ENCODE peak calls at places on chromosome 6, in five cellular contexts. U is amygdala; O is upper lobe of right lung; Z is T-helper 9 cell; P is stimulated activated CD8-positive, alpha-beta memory T cell treated with anti-CD3 and anti-CD28 coated beads, Interleukin-15, amount 100 ng/mL, for 24 hours. A is an unnamed sample.

GRCh38 chr6:37696220-37696840 is 1.4 kb downstream of the MDGA1 start:
- DNase-seq in U (no peak), O (no peak), Z (peak; percentile 21), P (no peak), A (peak; percentile 41)

GRCh38 chr6:84623956-84624680 is 140.3 kb downstream of the TBX18 start:
- DNase-seq in U (no peak), O (no peak), Z (no peak), P (no peak), A (no peak)

GRCh38 chr6:145559836-145560235 is 175.5 kb downstream of the EPM2A start:
- DNase-seq in U (no peak), O (no peak), Z (no peak), P (no peak), A (no peak)

GRCh38 chr6:11414564-11414963 is 123.0 kb upstream of the TMEM170B start:
- DNase-seq in U (no peak), O (no peak), Z (peak; percentile 33), P (no peak), A (peak; percentile 41)

GRCh38 chr6:145093226-145093625 is 642.1 kb downstream of the EPM2A start:
- DNase-seq in U (no peak), O (no peak), Z (no peak), P (no peak), A (no peak)

GRCh38 chr6:135801755-135802154 is 49.7 kb upstream of the PDE7B start:
- DNase-seq in U (no peak), O (no peak), Z (no peak), P (no peak), A (no peak)

GRCh38 chr6:131765081-131765852 is 42.6 kb upstream of the ENPP1 start:
- DNase-seq in U (no peak), O (no peak), Z (no peak), P (no peak), A (no peak)

GRCh38 chr6:10719386-10720228 is 3.3 kb upstream of the TMEM14C start:
- DNase-seq in U (no peak), O (peak; percentile 64), Z (no peak), P (no peak), A (peak; percentile 44)

GRCh38 chr6:115524821-115525220 is 535.9 kb downstream of the FRK start:
- DNase-seq in U (no peak), O (no peak), Z (no peak), P (no peak), A (no peak)

GRCh38 chr6:84764332-84765049 is at the start of gene TBX18:
- DNase-seq in U (no peak), O (peak; percentile 74), Z (no peak), P (no peak), A (no peak)

GRCh38 chr6:11920566-11920965 is 91.5 kb upstream of the HIVEP1 start:
- DNase-seq in U (no peak), O (no peak), Z (no peak), P (no peak), A (no peak)

GRCh38 chr6:43812850-43813584 is 43.0 kb downstream of the VEGFA start:
- DNase-seq in U (no peak), O (peak; percentile 81), Z (no peak), P (no peak), A (peak; percentile 11)

GRCh38 chr6:124683507-124683906 is 278.7 kb upstream of the RNF217 start:
- DNase-seq in U (no peak), O (no peak), Z (no peak), P (no peak), A (no peak)

GRCh38 chr6:158684311-158684710 is 34.5 kb downstream of the SYTL3 start:
- DNase-seq in U (no peak), O (no peak), Z (no peak), P (no peak), A (no peak)

GRCh38 chr6:166586424-166587156 is at the start of gene RAMACL:
- DNase-seq in U (no peak), O (no peak), Z (peak; percentile 13), P (no peak), A (peak; percentile 19)

GRCh38 chr6:53915292-53915691 is 120.5 kb downstream of the LRRC1 start:
- DNase-seq in U (no peak), O (no peak), Z (no peak), P (no peak), A (no peak)

GRCh38 chr6:56450882-56451739 is 191.6 kb downstream of the DST start:
- DNase-seq in U (no peak), O (no peak), Z (no peak), P (no peak), A (no peak)

GRCh38 chr6:154555075-154555677 is 44.7 kb upstream of the CNKSR3 start:
- DNase-seq in U (no peak), O (no peak), Z (no peak), P (no peak), A (no peak)

GRCh38 chr6:151320140-151320539 is 71.2 kb downstream of the ZBTB2 start:
- DNase-seq in U (no peak), O (no peak), Z (no peak), P (no peak), A (no peak)